ENCODE peak calls at places on chromosomes 3 and 15, in eight cellular contexts. W is GM23248, I is neural progenitor cell, F is HCT116, O is hepatocyte, A is PC-3, X is OCI-LY7, J is MM.1S. C is an unnamed sample.

GRCh38 chr3:3023106-3023505 is 87.1 kb downstream of the IL5RA start:
- DNase-seq in W (no peak), I (peak), F (no peak), O (no peak), A (no peak), X (no peak), J (no peak), C (no peak)

GRCh38 chr15:45148076-45149059 is 18.6 kb downstream of the DUOX1 start:
- DNase-seq in W (peak), I (no peak), F (no peak), O (no peak), A (peak), X (no peak), J (no peak), C (no peak)

GRCh38 chr3:81769271-81769670 is 7.8 kb upstream of the GBE1 start:
- DNase-seq in W (no peak), I (no peak), F (no peak), O (no peak), A (no peak), X (no peak), J (no peak), C (no peak)

GRCh38 chr3:48783304-48783703 is 64.4 kb downstream of the PRKAR2A start:
- DNase-seq in W (no peak), I (no peak), F (no peak), O (no peak), A (no peak), X (no peak), J (no peak), C (no peak)

GRCh38 chr3:20316238-20316637 is 130.2 kb upstream of the SGO1 start:
- DNase-seq in W (no peak), I (no peak), F (no peak), O (no peak), A (peak), X (no peak), J (no peak), C (no peak)

GRCh38 chr15:68411735-68412134 is 20.2 kb downstream of the ITGA11 start:
- DNase-seq in W (no peak), I (no peak), F (no peak), O (no peak), A (no peak), X (no peak), J (no peak), C (no peak)

GRCh38 chr3:122727766-122728165 is 47.1 kb downstream of the PARP14 start:
- DNase-seq in W (no peak), I (no peak), F (no peak), O (no peak), A (no peak), X (no peak), J (no peak), C (no peak)

GRCh38 chr3:39124876-39125836 is 17.7 kb downstream of the TTC21A start:
- DNase-seq in W (peak), I (peak), F (no peak), O (peak), A (peak), X (no peak), J (no peak), C (peak)

GRCh38 chr15:70875001-70875782 is 17.0 kb downstream of the THAP10 start:
- DNase-seq in W (peak), I (peak), F (no peak), O (peak), A (peak), X (no peak), J (no peak), C (peak)

GRCh38 chr3:141273700-141274410 is 42.2 kb downstream of the PXYLP1 start:
- DNase-seq in W (no peak), I (peak), F (no peak), O (no peak), A (no peak), X (no peak), J (no peak), C (no peak)

GRCh38 chr3:51955175-51955892 is at the start of gene GPR62:
- DNase-seq in W (no peak), I (no peak), F (no peak), O (no peak), A (no peak), X (no peak), J (no peak), C (no peak)

GRCh38 chr15:43168192-43169107 is 16.8 kb upstream of the CCNDBP1 start:
- DNase-seq in W (peak), I (no peak), F (no peak), O (no peak), A (peak), X (no peak), J (no peak), C (peak)

GRCh38 chr15:33309602-33310276 is 1.0 kb upstream of the RYR3 start:
- DNase-seq in W (peak), I (peak), F (no peak), O (no peak), A (peak), X (peak), J (peak), C (peak)

GRCh38 chr15:66515901-66516322 is 10.8 kb downstream of the ZWILCH start:
- DNase-seq in W (peak), I (no peak), F (no peak), O (no peak), A (peak), X (peak), J (no peak), C (no peak)

GRCh38 chr15:38378162-38378560 is 75.8 kb upstream of the FAM98B start:
- DNase-seq in W (peak), I (no peak), F (no peak), O (no peak), A (no peak), X (no peak), J (no peak), C (no peak)

GRCh38 chr15:33623010-33623409 is 312.2 kb downstream of the RYR3 start:
- DNase-seq in W (no peak), I (peak), F (no peak), O (no peak), A (no peak), X (peak), J (no peak), C (peak)

GRCh38 chr15:53520867-53521525 is 238.5 kb downstream of the WDR72 start:
- DNase-seq in W (no peak), I (peak), F (no peak), O (no peak), A (no peak), X (no peak), J (no peak), C (no peak)

GRCh38 chr3:130692455-130692854 is 54.2 kb downstream of the PIK3R4 start:
- DNase-seq in W (no peak), I (no peak), F (peak), O (no peak), A (peak), X (no peak), J (no peak), C (no peak)

GRCh38 chr3:43919067-43919466 is 228.3 kb downstream of the ABHD5 start:
- DNase-seq in W (peak), I (no peak), F (no peak), O (no peak), A (peak), X (no peak), J (no peak), C (no peak)

GRCh38 chr3:139534992-139535879 is 4.3 kb downstream of the RBP1 start:
- DNase-seq in W (no peak), I (peak), F (no peak), O (peak), A (peak), X (no peak), J (no peak), C (no peak)

GRCh38 chr3:195105389-195105788 is 165.6 kb downstream of the XXYLT1 start:
- DNase-seq in W (no peak), I (no peak), F (no peak), O (peak), A (peak), X (no peak), J (no peak), C (no peak)

GRCh38 chr15:59642351-59642750 is 15.0 kb downstream of the GTF2A2 start:
- DNase-seq in W (peak), I (no peak), F (no peak), O (no peak), A (no peak), X (no peak), J (no peak), C (no peak)

GRCh38 chr3:49244589-49245205 is 32.3 kb downstream of the C3orf62 start:
- DNase-seq in W (no peak), I (no peak), F (no peak), O (no peak), A (peak), X (peak), J (peak), C (no peak)

GRCh38 chr3:52112056-52112455 is 42.2 kb downstream of the POC1A start:
- DNase-seq in W (no peak), I (no peak), F (no peak), O (no peak), A (no peak), X (no peak), J (no peak), C (no peak)

GRCh38 chr3:10160346-10160745 is 4.4 kb upstream of the IRAK2 start:
- DNase-seq in W (peak), I (no peak), F (no peak), O (no peak), A (no peak), X (no peak), J (no peak), C (no peak)

GRCh38 chr15:68328485-68328884 is 50.9 kb downstream of the FEM1B start:
- DNase-seq in W (peak), I (no peak), F (no peak), O (no peak), A (peak), X (no peak), J (no peak), C (no peak)

GRCh38 chr3:30437172-30437571 is 169.2 kb upstream of the TGFBR2 start:
- DNase-seq in W (peak), I (peak), F (no peak), O (no peak), A (no peak), X (no peak), J (no peak), C (peak)

GRCh38 chr3:43210049-43211027 is 76.0 kb upstream of the SNRK start:
- DNase-seq in W (no peak), I (no peak), F (no peak), O (no peak), A (no peak), X (no peak), J (no peak), C (no peak)

GRCh38 chr15:74222705-74223104 is 13.4 kb upstream of the CCDC33 start:
- DNase-seq in W (no peak), I (peak), F (no peak), O (no peak), A (no peak), X (no peak), J (no peak), C (peak)

GRCh38 chr15:27222479-27222878 is 251.5 kb downstream of the GABRG3 start:
- DNase-seq in W (peak), I (no peak), F (no peak), O (peak), A (peak), X (no peak), J (no peak), C (no peak)

GRCh38 chr3:125374501-125374995 is 577 bp downstream of the ZNF148 start:
- DNase-seq in W (peak), I (peak), F (no peak), O (peak), A (peak), X (peak), J (peak), C (peak)

GRCh38 chr3:127462111-127462655 is 128.3 kb downstream of the TPRA1 start:
- DNase-seq in W (no peak), I (peak), F (no peak), O (no peak), A (no peak), X (no peak), J (no peak), C (no peak)

GRCh38 chr3:159760056-159760455 is 228.6 kb upstream of the IL12A start:
- DNase-seq in W (no peak), I (no peak), F (no peak), O (no peak), A (no peak), X (no peak), J (no peak), C (no peak)

GRCh38 chr3:13544951-13545651 is 3.8 kb upstream of the FBLN2 start:
- DNase-seq in W (no peak), I (no peak), F (no peak), O (no peak), A (no peak), X (no peak), J (no peak), C (no peak)

GRCh38 chr3:160187288-160187687 is 37.9 kb upstream of the C3orf80 start:
- DNase-seq in W (no peak), I (no peak), F (no peak), O (no peak), A (no peak), X (no peak), J (no peak), C (no peak)

GRCh38 chr15:29968099-29968892 is 114.5 kb upstream of the GOLGA8J start:
- DNase-seq in W (peak), I (peak), F (no peak), O (peak), A (peak), X (no peak), J (no peak), C (peak)
- TF ChIP-seq EZH2phosphoT487 in W (peak), I (peak), F (no peak), O (no peak), A (peak), X (no peak), J (no peak), C (no peak)

GRCh38 chr3:36381311-36381956 is 1.1 kb downstream of the STAC start:
- DNase-seq in W (peak), I (peak), F (no peak), O (no peak), A (no peak), X (no peak), J (no peak), C (peak)

DNA sequence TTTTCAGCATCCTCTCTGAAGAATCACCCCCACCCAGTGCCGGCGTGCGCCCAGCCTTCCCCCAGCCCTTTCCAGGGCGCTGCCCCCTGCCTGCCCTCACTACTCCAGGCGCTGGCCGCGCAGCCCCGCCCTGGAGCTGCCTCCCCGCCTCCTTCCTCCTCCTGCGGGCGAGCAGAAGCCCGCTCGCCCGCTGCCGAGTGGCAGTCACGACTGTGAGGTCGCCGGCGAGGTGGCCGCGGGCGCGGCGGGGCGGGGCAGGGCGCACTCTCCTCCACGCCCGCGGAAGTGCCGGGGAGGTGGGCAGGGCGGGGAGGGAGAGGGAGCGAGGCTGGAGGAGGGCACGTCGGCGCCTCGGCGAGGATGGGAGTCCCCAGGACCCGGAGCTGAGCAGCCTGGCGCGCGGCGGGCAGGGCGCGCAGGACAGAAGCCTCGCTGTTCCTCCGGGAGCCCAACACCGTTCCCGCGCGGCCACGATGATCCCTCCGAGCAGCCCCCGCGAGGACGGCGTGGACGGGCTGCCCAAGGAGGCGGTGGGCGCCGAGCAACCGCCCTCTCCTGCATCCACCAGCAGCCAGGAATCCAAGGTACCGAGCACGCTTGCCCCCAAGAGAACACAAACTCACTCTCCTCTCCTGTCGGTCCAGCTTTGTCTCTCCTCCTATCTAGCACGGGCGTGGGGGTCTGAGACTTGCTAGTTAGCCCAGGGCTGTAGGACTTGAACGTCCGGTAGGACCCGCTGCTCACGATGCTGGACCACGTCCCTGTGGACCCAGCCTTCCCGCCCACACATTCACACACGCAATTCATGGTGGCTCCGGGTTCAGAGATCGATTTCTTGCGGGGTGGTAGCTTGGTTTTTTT is at the start of gene STAC:
- DNase-seq in W (peak), I (peak), F (no peak), O (peak), A (peak), X (no peak), J (peak), C (peak)
- TF ChIP-seq EZH2phosphoT487 in W (no peak), I (no peak), F (no peak), O (no peak), A (no peak), X (no peak), J (no peak), C (no peak)

GRCh38 chr3:149020839-149021252 is 29.5 kb downstream of the GYG1 start:
- DNase-seq in W (peak), I (no peak), F (no peak), O (no peak), A (no peak), X (no peak), J (no peak), C (peak)
- TF ChIP-seq EZH2phosphoT487 in W (no peak), I (no peak), F (no peak), O (no peak), A (no peak), X (no peak), J (no peak), C (no peak)

GRCh38 chr3:187286467-187287059 is 5.0 kb downstream of the MASP1 start:
- DNase-seq in W (peak), I (no peak), F (no peak), O (peak), A (peak), X (no peak), J (no peak), C (no peak)
- TF ChIP-seq EZH2phosphoT487 in W (no peak), I (no peak), F (no peak), O (no peak), A (no peak), X (no peak), J (no peak), C (no peak)

GRCh38 chr3:58566398-58567250 is 10.6 kb downstream of the FAM107A start:
- DNase-seq in W (no peak), I (no peak), F (no peak), O (no peak), A (no peak), X (no peak), J (no peak), C (no peak)
- TF ChIP-seq EZH2phosphoT487 in W (no peak), I (no peak), F (no peak), O (no peak), A (no peak), X (no peak), J (no peak), C (no peak)

DNA sequence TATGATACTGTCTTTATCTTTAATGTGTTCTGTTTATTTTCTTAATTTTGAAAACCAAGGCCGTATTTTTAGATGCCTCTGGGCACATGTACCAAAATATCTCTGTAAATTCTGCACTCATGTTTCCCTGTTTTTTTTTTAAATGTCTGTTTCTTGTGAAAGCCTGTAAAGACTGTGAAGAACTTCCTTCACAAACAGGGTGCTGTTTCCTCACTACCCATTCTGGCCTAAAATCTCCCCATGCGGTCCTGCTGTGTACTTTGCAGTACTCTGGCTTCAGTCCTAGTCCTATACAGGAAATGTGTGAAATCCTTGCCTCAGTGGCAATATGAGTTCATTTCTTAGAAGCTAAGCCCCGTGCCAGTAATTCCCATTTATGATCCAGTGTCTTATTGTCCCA is 133.4 kb upstream of the ZBTB20 start:
- DNase-seq in W (peak), I (no peak), F (no peak), O (no peak), A (no peak), X (no peak), J (no peak), C (no peak)
- TF ChIP-seq EZH2phosphoT487 in W (no peak), I (no peak), F (no peak), O (no peak), A (no peak), X (no peak), J (no peak), C (no peak)

DNA sequence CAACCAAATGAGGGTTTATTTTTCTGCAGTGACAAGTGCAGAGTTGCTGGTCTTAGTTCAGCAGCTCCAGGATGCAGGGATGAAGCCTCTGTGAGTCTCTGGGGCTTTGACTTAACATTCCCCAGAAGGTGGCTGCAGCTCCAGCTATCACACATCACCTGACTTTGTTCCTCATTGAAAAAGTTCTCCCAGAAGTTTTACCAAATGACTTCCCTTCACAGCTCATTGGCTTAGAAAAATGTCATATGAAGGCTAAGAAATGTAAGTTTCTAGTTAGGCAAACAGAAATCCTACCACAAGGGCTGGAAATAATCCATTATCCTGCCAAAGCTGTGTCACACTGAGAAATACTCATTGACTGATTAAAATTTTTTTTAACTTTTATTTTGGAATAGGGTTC is 184.9 kb downstream of the MINAR1 start:
- DNase-seq in W (no peak), I (no peak), F (no peak), O (no peak), A (no peak), X (no peak), J (no peak), C (no peak)
- TF ChIP-seq EZH2phosphoT487 in W (no peak), I (no peak), F (no peak), O (no peak), A (no peak), X (no peak), J (no peak), C (no peak)

GRCh38 chr15:79329186-79329611 is 18.3 kb downstream of the TMED3 start:
- DNase-seq in W (peak), I (no peak), F (no peak), O (peak), A (peak), X (no peak), J (no peak), C (no peak)
- TF ChIP-seq EZH2phosphoT487 in W (no peak), I (no peak), F (no peak), O (no peak), A (no peak), X (no peak), J (no peak), C (no peak)

GRCh38 chr15:101028321-101028720 is 109.2 kb downstream of the LRRK1 start:
- DNase-seq in W (no peak), I (no peak), F (no peak), O (no peak), A (no peak), X (no peak), J (no peak), C (no peak)

GRCh38 chr15:101027273-101027901 is 108.2 kb downstream of the LRRK1 start:
- DNase-seq in W (no peak), I (no peak), F (no peak), O (no peak), A (no peak), X (no peak), J (no peak), C (no peak)

GRCh38 chr15:101026686-101027272 is 107.6 kb downstream of the LRRK1 start:
- DNase-seq in W (no peak), I (no peak), F (no peak), O (no peak), A (no peak), X (no peak), J (no peak), C (no peak)

GRCh38 chr15:101028772-101029438 is 109.7 kb downstream of the LRRK1 start:
- DNase-seq in W (no peak), I (no peak), F (no peak), O (no peak), A (no peak), X (no peak), J (no peak), C (no peak)

GRCh38 chr15:101027920-101028319 is 108.8 kb downstream of the LRRK1 start:
- DNase-seq in W (no peak), I (no peak), F (no peak), O (no peak), A (no peak), X (no peak), J (no peak), C (no peak)
- TF ChIP-seq EZH2phosphoT487 in W (no peak), I (no peak), F (no peak), O (no peak), A (no peak), X (no peak), J (no peak), C (no peak)

C was measured in GM23338.